ENCODE peak calls at places on chromosomes 12 and 14, in four cellular contexts. One of them, this sample, is unnamed.

GRCh38 chr14:105487986-105488777 is 1.5 kb downstream of the CRIP1 start:
- DNase-seq in SJSA1: no peak
- DNase-seq in NCI-H524: no peak
- DNase-seq in NCI-H2107: no peak
- DNase-seq in this sample: no peak

GRCh38 chr12:6533653-6534157 is 612 bp upstream of the GAPDH start:
- DNase-seq in NCI-H2107: peak; percentile 92
- DNase-seq in NCI-H524: peak; percentile 94
- DNase-seq in SJSA1: peak; percentile 86
- DNase-seq in this sample: peak; percentile 70

GRCh38 chr14:105012171-105012985 is 8.5 kb downstream of the CDCA4 start:
- DNase-seq in NCI-H524: no peak
- DNase-seq in NCI-H2107: no peak
- DNase-seq in SJSA1: no peak
- DNase-seq in this sample: peak; percentile 30

GRCh38 chr12:15276088-15276698 is 46.1 kb upstream of the PTPRO start:
- DNase-seq in SJSA1: no peak
- DNase-seq in NCI-H2107: no peak
- DNase-seq in NCI-H524: peak; percentile 58
- DNase-seq in this sample: peak; percentile 50

GRCh38 chr12:108826115-108826806 is 31.1 kb downstream of the SSH1 start:
- DNase-seq in NCI-H524: peak; percentile 56
- DNase-seq in SJSA1: peak; percentile 82
- DNase-seq in NCI-H2107: no peak
- DNase-seq in this sample: no peak

GRCh38 chr12:51368640-51369517 is 22.3 kb downstream of the GALNT6 start:
- DNase-seq in NCI-H524: peak; percentile 19
- DNase-seq in NCI-H2107: no peak
- DNase-seq in SJSA1: no peak
- DNase-seq in this sample: no peak

GRCh38 chr12:65464930-65465329 is 186.4 kb downstream of the MSRB3 start:
- DNase-seq in NCI-H2107: no peak
- DNase-seq in NCI-H524: no peak
- DNase-seq in SJSA1: no peak
- DNase-seq in this sample: peak; percentile 33

GRCh38 chr14:64722842-64723447 is 18.7 kb downstream of the PLEKHG3 start:
- DNase-seq in SJSA1: no peak
- DNase-seq in NCI-H2107: no peak
- DNase-seq in NCI-H524: no peak
- DNase-seq in this sample: peak; percentile 93

GRCh38 chr14:74608959-74609611 is 3.0 kb downstream of the LTBP2 start:
- DNase-seq in NCI-H524: peak; percentile 92
- DNase-seq in SJSA1: peak; percentile 81
- DNase-seq in NCI-H2107: peak; percentile 85
- DNase-seq in this sample: peak; percentile 83

GRCh38 chr12:1093166-1093751 is 102.2 kb downstream of the ERC1 start:
- DNase-seq in NCI-H524: peak; percentile 71
- DNase-seq in NCI-H2107: peak; percentile 68
- DNase-seq in SJSA1: no peak
- DNase-seq in this sample: peak; percentile 65

GRCh38 chr14:24673534-24674203 is 39.7 kb upstream of the GZMB start:
- DNase-seq in SJSA1: no peak
- DNase-seq in NCI-H524: no peak
- DNase-seq in NCI-H2107: no peak
- DNase-seq in this sample: peak; percentile 86

GRCh38 chr12:100123316-100124095 is 19.2 kb downstream of the BLTP3B start:
- DNase-seq in NCI-H524: no peak
- DNase-seq in SJSA1: no peak
- DNase-seq in NCI-H2107: no peak
- DNase-seq in this sample: no peak

GRCh38 chr12:53217049-53217929 is 10.2 kb upstream of the ITGB7 start:
- DNase-seq in SJSA1: no peak
- DNase-seq in NCI-H524: no peak
- DNase-seq in NCI-H2107: no peak
- DNase-seq in this sample: peak; percentile 60

GRCh38 chr12:56359851-56360767 is at the start of gene STAT2:
- DNase-seq in NCI-H2107: peak; percentile 99
- DNase-seq in SJSA1: peak; percentile 99
- DNase-seq in NCI-H524: peak; percentile 99
- DNase-seq in this sample: peak; percentile 100

GRCh38 chr12:50088577-50089335 is 3.6 kb downstream of the SMARCD1 start:
- DNase-seq in NCI-H524: peak; percentile 64
- DNase-seq in NCI-H2107: peak; percentile 39
- DNase-seq in SJSA1: no peak
- DNase-seq in this sample: peak; percentile 76

GRCh38 chr12:50282581-50283229 is 615 bp downstream of the LIMA1 start:
- DNase-seq in SJSA1: no peak
- DNase-seq in NCI-H524: peak; percentile 97
- DNase-seq in NCI-H2107: no peak
- DNase-seq in this sample: peak; percentile 37

GRCh38 chr12:124754949-124755800 is 108.5 kb downstream of the SCARB1 start:
- DNase-seq in NCI-H524: peak; percentile 99
- DNase-seq in SJSA1: peak; percentile 86
- DNase-seq in NCI-H2107: peak; percentile 89
- DNase-seq in this sample: no peak

GRCh38 chr14:99595034-99595433 is 9.0 kb downstream of the CCDC85C start:
- DNase-seq in NCI-H2107: no peak
- DNase-seq in SJSA1: no peak
- DNase-seq in NCI-H524: no peak
- DNase-seq in this sample: no peak

GRCh38 chr14:102215071-102215470 is 75.4 kb downstream of the WDR20 start:
- DNase-seq in SJSA1: no peak
- DNase-seq in NCI-H524: no peak
- DNase-seq in NCI-H2107: no peak
- DNase-seq in this sample: no peak